ENCODE peak calls at places on chromosomes 6 and 20, in four cellular contexts. J is neuronal stem cell, Z is mesenchymal stem cell, D is H1. K is an unnamed sample.

GRCh38 chr6:116564921-116565872 is 6.1 kb upstream of the RWDD1 start:
- DNase-seq in D (no peak), J (no peak), Z (no peak), K (no peak)

GRCh38 chr20:34512955-34513419 is 3.2 kb upstream of the DYNLRB1 start:
- DNase-seq in J (no peak), Z (peak; percentile 21), D (no peak), K (no peak)

GRCh38 chr6:118467181-118467580 is 80.9 kb upstream of the PLN start:
- DNase-seq in D (no peak), Z (no peak), J (no peak), K (no peak)

GRCh38 chr6:109490708-109491107 is 7.7 kb upstream of the ZBTB24 start:
- DNase-seq in D (no peak), Z (no peak), J (no peak), K (no peak)

GRCh38 chr20:6976535-6976934 is 209.0 kb downstream of the BMP2 start:
- DNase-seq in Z (no peak), D (no peak), J (no peak), K (no peak)

GRCh38 chr6:101202975-101203374 is 190.5 kb upstream of the GRIK2 start:
- DNase-seq in J (no peak), Z (no peak), D (no peak), K (no peak)

GRCh38 chr20:22716824-22717351 is 132.5 kb upstream of the FOXA2 start:
- DNase-seq in D (no peak), J (no peak), Z (peak; percentile 47), K (no peak)

GRCh38 chr6:16181429-16182359 is 52.8 kb downstream of the MYLIP start:
- DNase-seq in J (no peak), D (no peak), Z (no peak), K (no peak)

GRCh38 chr6:65776332-65776731 is 69.3 kb upstream of the EYS start:
- DNase-seq in J (no peak), D (peak; percentile 19), Z (peak; percentile 25), K (peak; percentile 38)

GRCh38 chr20:47035191-47035590 is 140.5 kb downstream of the EYA2 start:
- DNase-seq in D (no peak), Z (no peak), J (no peak), K (no peak)

GRCh38 chr6:40947876-40948514 is 91.0 kb downstream of the UNC5CL start:
- DNase-seq in D (no peak), J (no peak), Z (peak; percentile 77), K (peak; percentile 36)

DNA sequence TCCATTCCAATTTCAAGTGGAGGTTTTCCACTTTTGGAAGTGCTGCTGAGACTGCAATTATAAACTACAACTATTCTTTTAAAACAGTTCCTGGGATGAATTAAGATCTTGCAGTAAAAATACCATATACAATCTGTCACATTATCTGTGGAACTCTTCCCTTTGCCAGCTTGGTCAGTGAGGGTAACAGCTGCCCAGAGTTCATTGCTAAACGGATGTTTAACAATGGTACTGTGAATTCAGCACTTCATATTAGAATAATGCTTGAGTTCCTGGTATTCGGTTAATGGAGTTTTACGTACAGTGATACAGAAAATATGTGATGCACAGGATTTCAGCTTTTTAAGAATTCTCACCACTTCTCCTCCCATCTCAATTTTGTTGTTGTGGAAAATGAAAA is 51.5 kb downstream of the KCNS1 start:
- DNase-seq in D (no peak), J (no peak), Z (no peak), K (no peak)
- H2BK12ac ChIP-seq in D (no peak overlapping the region), J (no peak overlapping the region), Z (no peak overlapping the region), K (no peak overlapping the region)

DNA sequence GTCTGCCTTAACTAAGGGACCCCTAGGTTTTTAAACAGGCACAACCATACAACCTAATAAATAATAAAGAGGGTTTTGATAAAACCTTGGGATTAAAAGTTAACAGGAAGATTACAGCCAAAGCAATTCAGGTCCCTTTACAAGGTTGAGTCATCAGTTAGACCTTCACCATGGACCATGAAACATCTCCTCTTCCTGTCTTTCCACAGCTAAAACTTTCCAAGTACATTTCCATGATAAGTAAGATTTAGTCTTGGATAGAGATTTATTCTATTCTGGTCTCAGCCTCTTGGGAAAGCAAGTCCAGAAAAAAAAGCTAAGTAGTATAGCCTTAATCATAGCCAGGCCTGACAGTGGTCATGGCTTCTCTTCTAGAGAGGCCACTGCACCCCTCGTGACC is 2.9 kb upstream of the PRSS35 start:
- DNase-seq in Z (peak; percentile 37), D (no peak), J (no peak), K (no peak)
- H2BK15ac ChIP-seq in Z (no peak overlapping the region), D (no peak overlapping the region), J (no peak overlapping the region), K (no peak overlapping the region)

DNA sequence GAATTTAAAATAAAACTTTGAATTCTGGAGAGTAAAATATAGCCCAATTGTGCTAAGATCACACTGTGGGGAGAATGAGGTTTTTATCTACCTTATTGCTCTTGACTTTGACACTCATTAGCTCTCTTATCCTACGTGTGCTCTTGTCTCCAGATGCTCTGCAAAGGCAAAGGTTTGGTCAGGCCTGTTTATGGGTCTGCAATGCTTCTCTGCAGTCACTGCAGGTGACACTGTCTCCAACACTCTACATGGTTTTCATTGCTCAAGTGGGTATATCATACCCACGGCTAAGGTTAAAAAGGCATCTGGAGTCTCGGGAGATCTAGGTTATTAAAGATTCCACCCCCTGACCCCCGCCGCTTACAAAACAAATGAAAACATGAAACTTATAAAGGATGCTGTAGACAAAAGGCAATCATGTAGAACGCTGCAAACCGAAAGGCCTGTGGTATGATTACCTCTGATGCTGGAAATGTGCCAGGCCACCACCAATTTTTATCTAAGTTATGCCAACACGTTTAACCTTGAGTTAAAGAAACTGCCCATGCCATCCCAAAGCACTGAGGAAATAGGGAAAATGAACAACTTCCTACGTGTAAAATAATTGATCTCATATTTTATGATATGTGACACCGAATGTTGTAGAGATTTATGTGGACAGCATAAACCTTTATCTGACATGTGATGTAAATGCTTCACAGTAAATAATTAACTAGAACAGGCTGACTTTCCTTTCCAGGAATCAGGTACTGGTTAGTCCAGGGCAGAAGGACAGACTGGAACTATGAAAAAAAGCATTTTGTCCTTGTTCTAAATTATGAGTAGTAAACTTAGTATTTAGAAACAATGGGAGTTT is 238.2 kb upstream of the NOX3 start:
- DNase-seq in Z (no peak), J (no peak), D (no peak), K (no peak)
- H3K79me1 ChIP-seq in Z (no peaks in the 10 kb centered on the region), J (no peaks in the 10 kb centered on the region), D (no peaks in the 10 kb centered on the region), K (no peaks in the 10 kb centered on the region)

GRCh38 chr20:57694481-57694880 is 15.3 kb downstream of the PMEPA1 start:
- DNase-seq in J (no peak), D (no peak), Z (no peak), K (no peak)

GRCh38 chr20:57693670-57694329 is 16.0 kb downstream of the PMEPA1 start:
- DNase-seq in D (no peak), J (no peak), Z (no peak), K (no peak)

GRCh38 chr20:57696401-57696961 is 13.3 kb downstream of the PMEPA1 start:
- DNase-seq in J (no peak), D (no peak), Z (no peak), K (no peak)

GRCh38 chr20:57695940-57696339 is 13.9 kb downstream of the PMEPA1 start:
- DNase-seq in Z (no peak), D (no peak), J (no peak), K (no peak)

GRCh38 chr20:57695012-57695411 is 14.8 kb downstream of the PMEPA1 start:
- DNase-seq in Z (no peak), J (no peak), D (no peak), K (no peak)
- H2BK12ac ChIP-seq in Z (no peak overlapping the region), J (no peak overlapping the region), D (no peak overlapping the region), K (no peak overlapping the region)

GRCh38 chr6:129843573-129843972 is 17.5 kb downstream of the TMEM244 start:
- DNase-seq in J (no peak), D (no peak), Z (no peak), K (no peak)
- H2BK15ac ChIP-seq in J (no peak overlapping the region), D (no peak overlapping the region), Z (no peak overlapping the region), K (no peak overlapping the region)

DNA sequence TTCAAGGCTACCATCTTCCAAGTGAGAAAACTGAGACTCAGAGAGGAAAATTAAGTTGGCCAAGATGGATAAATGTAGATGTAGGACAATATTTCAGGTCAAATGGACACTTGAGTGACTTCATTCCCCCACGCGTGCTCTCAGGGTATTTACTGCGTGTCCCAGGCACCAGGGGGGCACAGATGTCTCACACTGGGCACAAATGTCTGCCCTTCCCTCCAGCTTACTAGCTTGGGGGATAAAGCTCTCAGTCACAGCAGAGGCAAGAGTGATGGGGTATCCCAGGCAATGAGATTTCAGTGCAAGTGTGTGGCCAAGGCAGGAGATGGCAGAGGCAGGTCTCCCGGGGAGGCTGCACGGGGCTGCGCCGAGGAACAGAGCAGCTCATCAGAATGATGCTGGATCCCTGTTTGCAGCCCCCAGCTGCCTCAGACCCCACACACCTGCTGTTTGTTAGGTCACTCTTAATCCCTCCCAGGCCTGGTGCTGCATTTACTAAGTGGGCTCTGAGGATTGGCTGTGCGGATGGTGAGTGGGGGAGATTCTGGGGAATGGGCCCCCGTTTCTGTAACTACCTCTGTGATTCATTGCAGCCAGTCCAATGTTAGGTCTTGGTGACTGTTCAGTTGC is 44.1 kb downstream of the PTK7 start:
- DNase-seq in J (no peak), Z (no peak), D (no peak), K (no peak)
- H3K79me1 ChIP-seq in J (peaks cover 10% of the 10 kb centered on the region), Z (peaks cover 2% of the 10 kb centered on the region), D (peaks cover 20% of the 10 kb centered on the region), K (no peaks in the 10 kb centered on the region)

GRCh38 chr20:652611-653109 is 340 bp downstream of the SRXN1 start:
- DNase-seq in D (no peak), Z (peak; percentile 51), J (no peak), K (no peak)
- H2BK12ac ChIP-seq in D (peak overlapping the region; percentile 69), Z (peak overlapping the region; percentile 93), J (peak overlapping the region; percentile 61), K (no peak overlapping the region)

DNA sequence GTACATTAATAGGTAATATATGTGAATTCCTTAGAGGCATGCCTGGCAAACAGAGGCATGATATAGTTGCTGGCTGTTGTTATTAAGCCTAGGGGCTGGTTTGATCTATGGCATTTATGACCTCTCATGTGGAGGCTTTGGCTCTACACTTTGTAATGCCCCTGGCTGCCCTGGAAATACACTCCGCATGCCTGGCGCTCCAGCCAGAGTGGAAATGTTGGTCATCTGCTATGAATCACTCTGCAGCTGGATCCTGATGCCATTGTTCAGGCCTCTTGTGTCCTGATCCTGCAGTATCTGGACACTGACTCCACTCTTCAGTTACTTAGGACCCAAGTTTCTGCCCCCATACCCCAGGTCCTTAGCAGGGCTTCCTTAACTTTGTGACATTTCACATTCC is 200.5 kb upstream of the PCSK2 start:
- DNase-seq in J (no peak), D (no peak), Z (no peak), K (no peak)
- H2BK15ac ChIP-seq in J (no peak overlapping the region), D (peak overlapping the region; percentile 62), Z (no peak overlapping the region), K (no peak overlapping the region)

GRCh38 chr20:41357424-41358163 is 9.0 kb downstream of the EMILIN3 start:
- DNase-seq in D (no peak), Z (no peak), J (no peak), K (no peak)
- H3K79me1 ChIP-seq in D (no peaks in the 10 kb centered on the region), Z (no peaks in the 10 kb centered on the region), J (no peaks in the 10 kb centered on the region), K (no peaks in the 10 kb centered on the region)

GRCh38 chr20:39812116-39812515 is 850.0 kb downstream of the DHX35 start:
- DNase-seq in Z (no peak), D (no peak), J (no peak), K (no peak)
- H2BK12ac ChIP-seq in Z (no peak overlapping the region), D (no peak overlapping the region), J (no peak overlapping the region), K (no peak overlapping the region)